ENCODE peak calls at places on chromosomes 1 and 21, in six cellular contexts. One of them, this sample, is unnamed.

GRCh38 chr1:235015291-235015990 is 113.2 kb downstream of the TOMM20 start:
- DNase-seq in H1: no peak
- DNase-seq in HCT116: no peak
- DNase-seq in K562: no peak
- DNase-seq in HepG2: no peak
- DNase-seq in GM12878: peak
- DNase-seq in this sample: no peak

GRCh38 chr21:31503939-31504338 is 155.6 kb upstream of the SOD1 start:
- DNase-seq in H1: no peak
- DNase-seq in HCT116: no peak
- DNase-seq in K562: no peak
- DNase-seq in HepG2: no peak
- DNase-seq in GM12878: no peak
- DNase-seq in this sample: no peak

GRCh38 chr1:173405758-173406344 is 71.3 kb upstream of the PRDX6 start:
- DNase-seq in H1: no peak
- DNase-seq in HCT116: no peak
- DNase-seq in K562: no peak
- DNase-seq in HepG2: no peak
- DNase-seq in GM12878: no peak
- DNase-seq in this sample: no peak

GRCh38 chr1:218395916-218396315 is 50.8 kb downstream of the TGFB2 start:
- DNase-seq in H1: no peak
- DNase-seq in HCT116: no peak
- DNase-seq in K562: no peak
- DNase-seq in HepG2: no peak
- DNase-seq in GM12878: no peak
- DNase-seq in this sample: no peak

GRCh38 chr1:51622455-51622913 is 5.6 kb downstream of the OSBPL9 start:
- DNase-seq in H1: no peak
- DNase-seq in HCT116: peak
- DNase-seq in K562: peak
- DNase-seq in HepG2: peak
- DNase-seq in GM12878: no peak
- DNase-seq in this sample: peak

GRCh38 chr21:28537371-28538079 is 455.2 kb downstream of the LTN1 start:
- DNase-seq in H1: no peak
- DNase-seq in HCT116: no peak
- DNase-seq in K562: no peak
- DNase-seq in HepG2: no peak
- DNase-seq in GM12878: no peak
- DNase-seq in this sample: no peak

GRCh38 chr1:8598783-8599182 is 218.7 kb downstream of the RERE start:
- DNase-seq in H1: no peak
- DNase-seq in HCT116: no peak
- DNase-seq in K562: no peak
- DNase-seq in HepG2: no peak
- DNase-seq in GM12878: no peak
- DNase-seq in this sample: no peak

GRCh38 chr1:31932491-31933316 is 5.5 kb downstream of the PTP4A2 start:
- DNase-seq in H1: no peak
- DNase-seq in HCT116: no peak
- DNase-seq in K562: no peak
- DNase-seq in HepG2: peak
- DNase-seq in GM12878: no peak
- DNase-seq in this sample: no peak

GRCh38 chr1:164604541-164604940 is 45.6 kb downstream of the PBX1 start:
- DNase-seq in H1: no peak
- DNase-seq in HCT116: no peak
- DNase-seq in K562: no peak
- DNase-seq in HepG2: no peak
- DNase-seq in GM12878: no peak
- DNase-seq in this sample: no peak

DNA sequence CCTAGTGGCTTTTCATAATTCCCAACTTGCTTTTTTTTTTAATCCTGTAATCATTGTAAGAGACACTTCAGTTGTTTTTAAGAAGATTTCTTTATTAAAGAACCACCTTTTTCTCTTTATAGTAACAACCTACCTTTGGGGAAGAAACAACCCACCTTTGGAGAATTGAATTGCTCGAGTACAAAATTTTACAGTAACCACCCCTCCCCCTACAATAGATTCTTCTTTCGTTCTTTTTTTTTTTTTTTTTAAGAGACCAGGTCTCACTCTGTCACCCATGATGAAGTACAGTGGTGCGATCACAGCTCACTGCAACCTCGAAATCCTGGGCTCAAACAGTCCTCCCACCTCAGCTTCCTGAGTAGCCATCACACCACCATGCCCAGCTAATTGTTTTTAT is 2.1 kb upstream of the LRRC40 start:
- DNase-seq in H1: no peak
- DNase-seq in HCT116: no peak
- DNase-seq in K562: no peak
- DNase-seq in HepG2: no peak
- DNase-seq in GM12878: no peak
- DNase-seq in this sample: no peak
- H3K9ac ChIP-seq in H1: no peak
- H3K9ac ChIP-seq in HCT116: no peak
- H3K9ac ChIP-seq in K562: no peak
- H3K9ac ChIP-seq in HepG2: peak
- H3K9ac ChIP-seq in GM12878: peak
- H3K9ac ChIP-seq in this sample: no peak

GRCh38 chr1:24415910-24416665 is 486 bp downstream of the NIPAL3 start:
- DNase-seq in H1: no peak
- DNase-seq in HCT116: no peak
- DNase-seq in K562: peak
- DNase-seq in HepG2: no peak
- DNase-seq in GM12878: no peak
- DNase-seq in this sample: no peak
- TF ChIP-seq YY1 in H1: no peak
- TF ChIP-seq YY1 in HCT116: no peak
- TF ChIP-seq YY1 in K562: no peak
- TF ChIP-seq YY1 in HepG2: no peak
- TF ChIP-seq YY1 in GM12878: no peak
- TF ChIP-seq YY1 in this sample: no peak

GRCh38 chr1:155177192-155177917 is 3.7 kb downstream of the TRIM46 start:
- DNase-seq in H1: no peak
- DNase-seq in HCT116: no peak
- DNase-seq in K562: no peak
- DNase-seq in HepG2: no peak
- DNase-seq in GM12878: no peak
- DNase-seq in this sample: no peak

GRCh38 chr1:155177918-155178281 is 4.3 kb downstream of the TRIM46 start:
- DNase-seq in H1: no peak
- DNase-seq in HCT116: no peak
- DNase-seq in K562: no peak
- DNase-seq in HepG2: no peak
- DNase-seq in GM12878: no peak
- DNase-seq in this sample: no peak

GRCh38 chr1:155176544-155177071 is 3.0 kb downstream of the TRIM46 start:
- DNase-seq in H1: peak
- DNase-seq in HCT116: peak
- DNase-seq in K562: peak
- DNase-seq in HepG2: peak
- DNase-seq in GM12878: no peak
- DNase-seq in this sample: no peak

GRCh38 chr1:155179107-155180031 is 5.7 kb downstream of the TRIM46 start:
- DNase-seq in H1: no peak
- DNase-seq in HCT116: no peak
- DNase-seq in K562: no peak
- DNase-seq in HepG2: no peak
- DNase-seq in GM12878: no peak
- DNase-seq in this sample: no peak

DNA sequence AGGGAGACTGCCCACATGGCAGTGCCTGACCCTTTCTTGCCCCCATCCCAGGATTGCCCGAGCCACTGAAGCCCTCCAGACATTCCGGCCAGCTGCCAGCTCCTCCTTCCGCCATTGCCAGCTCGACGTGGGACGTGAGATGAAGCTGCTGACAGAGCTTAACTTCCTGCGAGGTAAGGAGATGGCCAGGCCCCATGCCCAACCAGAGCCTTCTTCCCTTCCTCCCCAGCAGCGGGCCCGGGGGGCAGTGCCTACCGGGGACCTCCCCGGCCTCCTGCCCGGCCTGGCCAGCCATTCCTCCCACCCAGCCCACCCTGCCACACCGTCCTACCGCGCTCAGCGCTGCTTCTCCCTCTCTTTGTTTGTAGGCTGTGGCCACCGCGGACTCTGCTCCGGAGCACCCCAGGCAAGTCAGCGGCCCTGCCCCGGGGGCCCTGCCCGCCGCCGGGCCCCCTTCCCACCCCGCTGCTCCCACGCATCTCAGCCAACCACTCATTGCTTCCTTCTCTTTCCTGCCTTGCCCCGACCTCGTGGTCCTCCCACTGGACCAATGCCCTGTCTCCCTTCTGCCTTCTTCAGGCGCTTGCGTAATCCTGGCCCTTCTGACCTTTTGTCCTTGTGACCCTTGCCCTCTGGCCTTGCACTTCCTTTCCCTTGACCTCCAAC is 4.9 kb downstream of the TRIM46 start:
- DNase-seq in H1: no peak
- DNase-seq in HCT116: no peak
- DNase-seq in K562: peak
- DNase-seq in HepG2: no peak
- DNase-seq in GM12878: no peak
- DNase-seq in this sample: no peak
- TF ChIP-seq ZNF274 in H1: no peak
- TF ChIP-seq ZNF274 in HCT116: no peak
- TF ChIP-seq ZNF274 in K562: no peak
- TF ChIP-seq ZNF274 in HepG2: no peak
- TF ChIP-seq ZNF274 in GM12878: no peak
- TF ChIP-seq ZNF274 in this sample: no peak

DNA sequence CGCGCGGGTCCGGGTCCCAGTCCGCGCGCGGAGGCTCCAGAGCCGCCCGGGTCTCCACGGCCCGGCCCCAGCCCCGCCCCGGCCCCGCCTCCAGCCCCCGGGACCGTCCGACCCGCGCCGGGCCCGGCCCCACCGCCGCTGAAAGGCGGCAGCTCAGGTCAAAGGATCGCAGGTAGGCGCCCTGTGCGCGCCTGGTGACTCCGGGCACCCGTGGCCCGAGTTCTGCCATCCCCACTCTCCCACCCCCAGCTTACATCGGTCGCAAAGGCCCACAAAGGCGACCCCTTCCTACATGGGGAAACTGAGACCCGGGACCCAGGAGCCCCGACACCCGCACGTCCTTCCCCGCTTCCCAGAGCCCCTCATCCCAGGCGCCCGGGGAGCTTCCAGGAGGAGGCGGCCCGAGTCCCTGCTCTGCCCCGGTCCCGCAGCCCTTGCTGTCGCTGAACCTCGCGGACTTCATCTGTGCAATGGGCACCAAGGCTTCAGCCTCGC is at the start of gene TMEM200B:
- DNase-seq in H1: no peak
- DNase-seq in HCT116: no peak
- DNase-seq in K562: no peak
- DNase-seq in HepG2: no peak
- DNase-seq in GM12878: no peak
- DNase-seq in this sample: no peak
- H3K9ac ChIP-seq in H1: peak
- H3K9ac ChIP-seq in HCT116: peak
- H3K9ac ChIP-seq in K562: peak
- H3K9ac ChIP-seq in HepG2: peak
- H3K9ac ChIP-seq in GM12878: no peak
- H3K9ac ChIP-seq in this sample: peak

DNA sequence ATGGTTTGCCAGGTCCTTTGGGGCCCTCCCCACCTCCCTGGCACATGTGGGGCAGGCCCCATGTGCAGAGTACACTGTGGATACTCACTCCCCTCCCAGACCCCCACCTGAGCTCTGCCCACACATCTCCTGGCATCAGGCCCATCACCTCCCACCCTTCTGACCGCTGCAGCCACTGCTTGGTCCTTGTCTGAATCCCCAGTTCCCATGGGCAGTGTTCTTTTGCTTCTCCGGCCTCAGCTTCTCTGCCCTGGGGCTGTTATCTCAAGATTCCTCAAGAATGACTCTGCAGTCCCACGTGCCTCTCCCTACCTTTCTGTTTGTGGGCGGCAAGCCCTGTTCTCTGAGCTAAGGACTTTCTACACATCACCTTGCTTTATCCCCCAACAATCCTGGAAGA is 187.7 kb upstream of the EDN2 start:
- DNase-seq in H1: no peak
- DNase-seq in HCT116: peak
- DNase-seq in K562: no peak
- DNase-seq in HepG2: no peak
- DNase-seq in GM12878: no peak
- DNase-seq in this sample: peak
- TF ChIP-seq YY1 in H1: no peak
- TF ChIP-seq YY1 in HCT116: no peak
- TF ChIP-seq YY1 in K562: no peak
- TF ChIP-seq YY1 in HepG2: no peak
- TF ChIP-seq YY1 in GM12878: no peak
- TF ChIP-seq YY1 in this sample: no peak

GRCh38 chr1:41862411-41863221 is 56.1 kb downstream of the HIVEP3 start:
- DNase-seq in H1: no peak
- DNase-seq in HCT116: peak
- DNase-seq in K562: no peak
- DNase-seq in HepG2: no peak
- DNase-seq in GM12878: no peak
- DNase-seq in this sample: no peak

GRCh38 chr1:41863683-41864082 is 55.0 kb downstream of the HIVEP3 start:
- DNase-seq in H1: no peak
- DNase-seq in HCT116: no peak
- DNase-seq in K562: no peak
- DNase-seq in HepG2: no peak
- DNase-seq in GM12878: no peak
- DNase-seq in this sample: no peak

GRCh38 chr1:41861509-41862410 is 57.0 kb downstream of the HIVEP3 start:
- DNase-seq in H1: no peak
- DNase-seq in HCT116: no peak
- DNase-seq in K562: no peak
- DNase-seq in HepG2: no peak
- DNase-seq in GM12878: no peak
- DNase-seq in this sample: no peak

GRCh38 chr1:41866285-41866684 is 52.4 kb downstream of the HIVEP3 start:
- DNase-seq in H1: no peak
- DNase-seq in HCT116: no peak
- DNase-seq in K562: no peak
- DNase-seq in HepG2: no peak
- DNase-seq in GM12878: no peak
- DNase-seq in this sample: no peak

DNA sequence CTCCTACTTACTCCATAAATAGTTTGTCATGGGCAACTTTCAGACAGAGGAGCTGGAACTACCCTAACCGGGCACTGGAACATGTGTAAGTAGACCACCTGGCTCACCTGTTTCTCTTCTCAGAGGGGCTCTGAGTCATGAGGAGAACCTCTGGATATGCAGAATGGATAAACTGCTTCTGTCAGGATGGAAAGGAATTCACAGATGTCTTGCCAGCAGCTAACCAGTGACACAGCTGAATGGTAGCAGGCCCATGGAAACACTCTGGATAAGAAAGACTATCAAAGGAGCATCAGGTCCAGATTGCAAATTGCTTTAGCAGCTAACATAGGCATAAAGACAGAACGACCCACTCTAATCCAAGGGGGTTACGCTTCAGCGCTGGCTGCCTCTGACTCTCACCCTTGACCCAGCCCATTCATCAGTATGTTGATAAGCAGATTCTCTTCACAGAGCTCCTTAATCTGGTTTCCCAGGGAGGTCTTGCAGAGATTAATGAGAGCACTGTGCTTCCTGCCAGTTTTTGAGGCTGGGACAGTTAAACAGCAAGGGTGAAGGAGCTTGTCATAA is 54.2 kb downstream of the HIVEP3 start:
- DNase-seq in H1: no peak
- DNase-seq in HCT116: no peak
- DNase-seq in K562: no peak
- DNase-seq in HepG2: no peak
- DNase-seq in GM12878: no peak
- DNase-seq in this sample: no peak
- TF ChIP-seq ZNF274 in H1: no peak
- TF ChIP-seq ZNF274 in HCT116: no peak
- TF ChIP-seq ZNF274 in K562: no peak
- TF ChIP-seq ZNF274 in HepG2: no peak
- TF ChIP-seq ZNF274 in GM12878: no peak
- TF ChIP-seq ZNF274 in this sample: no peak

This sample was measured in NT2/D1.